ENCODE peak calls at places on chromosomes 13 and 19, in seven cellular contexts. One of them, this sample, is unnamed.

GRCh38 chr13:96090240-96091101 is 564 bp downstream of the HS6ST3 start:
- DNase-seq in breast epithelium: no peak
- DNase-seq in endothelial cell of umbilical vein: peak; percentile 6
- DNase-seq in sigmoid colon: no peak
- DNase-seq in spleen: no peak
- DNase-seq in suprapubic skin: no peak
- DNase-seq in stomach: peak; percentile 28
- DNase-seq in this sample: no peak

GRCh38 chr19:18073197-18073596 is 13.5 kb downstream of the IL12RB1 start:
- DNase-seq in sigmoid colon: no peak
- DNase-seq in spleen: no peak
- DNase-seq in breast epithelium: no peak
- DNase-seq in stomach: no peak
- DNase-seq in suprapubic skin: no peak
- DNase-seq in endothelial cell of umbilical vein: no peak
- DNase-seq in this sample: no peak

GRCh38 chr19:7844405-7844804 is 14.4 kb downstream of the EVI5L start:
- DNase-seq in stomach: no peak
- DNase-seq in suprapubic skin: no peak
- DNase-seq in breast epithelium: no peak
- DNase-seq in endothelial cell of umbilical vein: no peak
- DNase-seq in sigmoid colon: no peak
- DNase-seq in spleen: no peak
- DNase-seq in this sample: no peak

GRCh38 chr13:45473627-45474026 is 8.9 kb downstream of the COG3 start:
- DNase-seq in stomach: no peak
- DNase-seq in spleen: no peak
- DNase-seq in breast epithelium: no peak
- DNase-seq in endothelial cell of umbilical vein: no peak
- DNase-seq in suprapubic skin: no peak
- DNase-seq in sigmoid colon: no peak
- DNase-seq in this sample: no peak

GRCh38 chr19:19111967-19112580 is 26.2 kb downstream of the TMEM161A start:
- DNase-seq in spleen: no peak
- DNase-seq in breast epithelium: no peak
- DNase-seq in stomach: no peak
- DNase-seq in suprapubic skin: no peak
- DNase-seq in sigmoid colon: no peak
- DNase-seq in endothelial cell of umbilical vein: no peak
- DNase-seq in this sample: no peak

GRCh38 chr19:927044-927706 is 1.3 kb downstream of the ARID3A start:
- DNase-seq in suprapubic skin: peak; percentile 87
- DNase-seq in sigmoid colon: peak; percentile 93
- DNase-seq in breast epithelium: no peak
- DNase-seq in stomach: peak; percentile 55
- DNase-seq in endothelial cell of umbilical vein: no peak
- DNase-seq in spleen: peak; percentile 94
- DNase-seq in this sample: peak; percentile 85

GRCh38 chr19:4295972-4296771 is 6.0 kb downstream of the TMIGD2 start:
- DNase-seq in endothelial cell of umbilical vein: peak; percentile 18
- DNase-seq in stomach: peak; percentile 38
- DNase-seq in breast epithelium: no peak
- DNase-seq in spleen: no peak
- DNase-seq in sigmoid colon: no peak
- DNase-seq in suprapubic skin: no peak
- DNase-seq in this sample: no peak

GRCh38 chr19:50415661-50416033 is 3.1 kb upstream of the SPIB start:
- DNase-seq in spleen: peak; percentile 97
- DNase-seq in suprapubic skin: no peak
- DNase-seq in sigmoid colon: no peak
- DNase-seq in endothelial cell of umbilical vein: no peak
- DNase-seq in stomach: peak; percentile 49
- DNase-seq in breast epithelium: no peak
- DNase-seq in this sample: peak; percentile 88

GRCh38 chr19:5149508-5149907 is 180.6 kb downstream of the KDM4B start:
- DNase-seq in stomach: no peak
- DNase-seq in spleen: peak; percentile 74
- DNase-seq in endothelial cell of umbilical vein: no peak
- DNase-seq in breast epithelium: no peak
- DNase-seq in suprapubic skin: peak; percentile 66
- DNase-seq in sigmoid colon: no peak
- DNase-seq in this sample: no peak

GRCh38 chr13:40776232-40776631 is 5.2 kb upstream of the MRPS31 start:
- DNase-seq in endothelial cell of umbilical vein: no peak
- DNase-seq in spleen: peak; percentile 63
- DNase-seq in sigmoid colon: no peak
- DNase-seq in suprapubic skin: no peak
- DNase-seq in breast epithelium: no peak
- DNase-seq in stomach: no peak
- DNase-seq in this sample: no peak

GRCh38 chr19:33740811-33741396 is 55.8 kb upstream of the KCTD15 start:
- DNase-seq in suprapubic skin: no peak
- DNase-seq in sigmoid colon: no peak
- DNase-seq in endothelial cell of umbilical vein: peak; percentile 29
- DNase-seq in stomach: no peak
- DNase-seq in breast epithelium: no peak
- DNase-seq in spleen: no peak
- DNase-seq in this sample: no peak

GRCh38 chr19:4720037-4720700 is 3.5 kb downstream of the DPP9 start:
- DNase-seq in endothelial cell of umbilical vein: no peak
- DNase-seq in sigmoid colon: no peak
- DNase-seq in breast epithelium: no peak
- DNase-seq in stomach: no peak
- DNase-seq in spleen: no peak
- DNase-seq in suprapubic skin: no peak
- DNase-seq in this sample: no peak

GRCh38 chr13:106083620-106084350 is 451.7 kb downstream of the EFNB2 start:
- DNase-seq in breast epithelium: no peak
- DNase-seq in stomach: peak; percentile 41
- DNase-seq in spleen: no peak
- DNase-seq in endothelial cell of umbilical vein: peak; percentile 86
- DNase-seq in sigmoid colon: no peak
- DNase-seq in suprapubic skin: no peak
- DNase-seq in this sample: peak; percentile 58

GRCh38 chr19:1085053-1085658 is 10.0 kb downstream of the POLR2E start:
- DNase-seq in stomach: no peak
- DNase-seq in sigmoid colon: no peak
- DNase-seq in suprapubic skin: no peak
- DNase-seq in breast epithelium: no peak
- DNase-seq in endothelial cell of umbilical vein: no peak
- DNase-seq in spleen: no peak
- DNase-seq in this sample: no peak

GRCh38 chr13:21054313-21054712 is 7.1 kb downstream of the LATS2 start:
- DNase-seq in suprapubic skin: no peak
- DNase-seq in endothelial cell of umbilical vein: no peak
- DNase-seq in breast epithelium: no peak
- DNase-seq in stomach: no peak
- DNase-seq in spleen: no peak
- DNase-seq in sigmoid colon: no peak
- DNase-seq in this sample: no peak

GRCh38 chr13:21055016-21055415 is 6.4 kb downstream of the LATS2 start:
- DNase-seq in spleen: no peak
- DNase-seq in suprapubic skin: no peak
- DNase-seq in stomach: no peak
- DNase-seq in sigmoid colon: no peak
- DNase-seq in breast epithelium: no peak
- DNase-seq in endothelial cell of umbilical vein: no peak
- DNase-seq in this sample: no peak

GRCh38 chr13:21055511-21056045 is 5.8 kb downstream of the LATS2 start:
- DNase-seq in sigmoid colon: no peak
- DNase-seq in stomach: no peak
- DNase-seq in spleen: no peak
- DNase-seq in suprapubic skin: no peak
- DNase-seq in endothelial cell of umbilical vein: no peak
- DNase-seq in breast epithelium: no peak
- DNase-seq in this sample: no peak

GRCh38 chr13:21051675-21052074 is 9.7 kb downstream of the LATS2 start:
- DNase-seq in sigmoid colon: no peak
- DNase-seq in spleen: no peak
- DNase-seq in stomach: no peak
- DNase-seq in suprapubic skin: no peak
- DNase-seq in breast epithelium: no peak
- DNase-seq in endothelial cell of umbilical vein: no peak
- DNase-seq in this sample: no peak

GRCh38 chr13:21053231-21053630 is 8.2 kb downstream of the LATS2 start:
- DNase-seq in suprapubic skin: no peak
- DNase-seq in sigmoid colon: no peak
- DNase-seq in breast epithelium: no peak
- DNase-seq in stomach: no peak
- DNase-seq in endothelial cell of umbilical vein: no peak
- DNase-seq in spleen: no peak
- DNase-seq in this sample: no peak
- TF ChIP-seq CTCF in suprapubic skin: no peak
- TF ChIP-seq CTCF in sigmoid colon: no peak
- TF ChIP-seq CTCF in breast epithelium: no peak
- TF ChIP-seq CTCF in stomach: no peak
- TF ChIP-seq CTCF in endothelial cell of umbilical vein: no peak
- TF ChIP-seq CTCF in spleen: no peak
- TF ChIP-seq CTCF in this sample: no peak

GRCh38 chr19:41144403-41144802 is 30.2 kb downstream of the CYP2F1 start:
- DNase-seq in spleen: peak; percentile 89
- DNase-seq in endothelial cell of umbilical vein: peak; percentile 79
- DNase-seq in stomach: peak; percentile 89
- DNase-seq in sigmoid colon: peak; percentile 88
- DNase-seq in breast epithelium: peak; percentile 58
- DNase-seq in suprapubic skin: peak; percentile 79
- DNase-seq in this sample: no peak
- TF ChIP-seq POLR2AphosphoS5 in spleen: no peak
- TF ChIP-seq POLR2AphosphoS5 in endothelial cell of umbilical vein: no peak
- TF ChIP-seq POLR2AphosphoS5 in stomach: no peak
- TF ChIP-seq POLR2AphosphoS5 in sigmoid colon: no peak
- TF ChIP-seq POLR2AphosphoS5 in breast epithelium: no peak
- TF ChIP-seq POLR2AphosphoS5 in suprapubic skin: no peak
- TF ChIP-seq POLR2AphosphoS5 in this sample: no peak

DNA sequence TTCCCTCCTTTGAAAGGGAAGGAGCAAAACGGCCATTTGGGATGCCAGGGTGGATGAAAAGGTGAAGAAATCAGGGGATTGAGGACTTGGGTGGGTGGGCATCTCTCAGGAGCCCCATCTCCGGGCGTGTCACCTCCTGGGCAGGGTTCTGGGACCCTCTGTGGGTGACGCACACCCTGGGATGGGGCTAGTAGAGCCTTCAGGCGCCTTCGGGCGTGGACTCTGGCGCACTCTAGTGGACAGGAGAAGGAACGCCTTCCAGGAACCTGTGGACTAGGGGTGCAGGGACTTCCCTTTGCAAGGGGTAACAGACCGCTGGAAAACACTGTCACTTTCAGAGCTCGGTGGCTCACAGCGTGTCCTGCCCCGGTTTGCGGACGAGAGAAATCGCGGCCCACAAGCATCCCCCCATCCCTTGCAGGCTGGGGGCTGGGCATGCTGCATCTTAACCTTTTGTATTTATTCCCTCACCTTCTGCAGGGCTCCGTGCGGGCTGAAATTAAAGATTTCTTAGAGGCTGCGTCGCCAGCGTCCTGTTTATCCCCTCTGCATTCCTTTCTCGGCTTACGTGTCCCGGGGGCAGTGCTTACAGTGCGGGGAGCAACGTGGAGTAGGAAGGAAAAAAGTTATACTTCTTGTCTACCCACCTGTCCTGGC is 15.2 kb upstream of the S1PR4 start:
- DNase-seq in sigmoid colon: peak; percentile 82
- DNase-seq in breast epithelium: no peak
- DNase-seq in endothelial cell of umbilical vein: peak; percentile 54
- DNase-seq in suprapubic skin: peak; percentile 68
- DNase-seq in stomach: peak; percentile 67
- DNase-seq in spleen: peak; percentile 94
- DNase-seq in this sample: peak; percentile 82
- H3K4me3 ChIP-seq in sigmoid colon: no peak overlapping the region
- H3K4me3 ChIP-seq in breast epithelium: no peak overlapping the region
- H3K4me3 ChIP-seq in endothelial cell of umbilical vein: no peak overlapping the region
- H3K4me3 ChIP-seq in suprapubic skin: no peak overlapping the region
- H3K4me3 ChIP-seq in stomach: no peak overlapping the region
- H3K4me3 ChIP-seq in spleen: no peak overlapping the region
- H3K4me3 ChIP-seq in this sample: no peak overlapping the region

DNA sequence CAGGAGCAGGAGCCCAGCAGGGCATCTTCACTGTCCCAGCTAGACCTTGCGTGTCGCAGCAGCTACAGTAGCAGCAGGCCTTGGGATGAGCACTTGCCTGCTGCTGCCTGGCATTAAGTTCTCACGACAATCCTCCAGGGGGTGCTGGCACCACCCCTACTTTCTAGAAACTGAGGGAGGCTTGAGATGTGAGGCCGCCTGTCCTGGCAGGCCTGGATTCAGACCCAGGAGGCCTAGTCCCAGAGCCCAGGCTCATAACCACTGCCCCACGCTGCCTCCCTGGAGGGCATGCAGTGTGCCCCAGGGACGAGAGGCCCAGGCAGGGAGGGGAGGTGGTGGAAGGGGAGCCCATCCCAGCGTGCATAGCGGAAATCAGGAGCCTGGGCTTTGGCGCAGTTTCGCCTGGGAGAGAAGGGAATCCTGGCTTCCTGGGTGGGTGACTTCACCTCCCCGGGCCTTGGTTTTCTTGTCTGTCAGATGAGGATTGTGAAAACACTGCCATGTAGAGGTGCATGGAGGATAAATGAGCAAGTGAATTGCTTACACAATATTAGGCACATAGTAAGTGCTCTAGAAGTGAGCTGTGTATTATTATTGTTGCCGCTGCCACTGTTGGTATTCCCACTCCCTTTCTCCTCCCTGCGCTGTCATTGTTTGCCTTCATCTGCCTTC is 26.1 kb downstream of the PPP5C start:
- DNase-seq in stomach: no peak
- DNase-seq in suprapubic skin: peak; percentile 24
- DNase-seq in endothelial cell of umbilical vein: peak; percentile 30
- DNase-seq in sigmoid colon: peak; percentile 64
- DNase-seq in spleen: no peak
- DNase-seq in breast epithelium: no peak
- DNase-seq in this sample: no peak
- TF ChIP-seq CTCF in stomach: no peak
- TF ChIP-seq CTCF in suprapubic skin: no peak
- TF ChIP-seq CTCF in endothelial cell of umbilical vein: peak; percentile 43
- TF ChIP-seq CTCF in sigmoid colon: no peak
- TF ChIP-seq CTCF in spleen: no peak
- TF ChIP-seq CTCF in breast epithelium: no peak
- TF ChIP-seq CTCF in this sample: no peak

GRCh38 chr19:36032251-36033104 is at the start of gene CLIP3:
- DNase-seq in breast epithelium: no peak
- DNase-seq in suprapubic skin: peak; percentile 78
- DNase-seq in spleen: no peak
- DNase-seq in sigmoid colon: peak; percentile 92
- DNase-seq in stomach: no peak
- DNase-seq in endothelial cell of umbilical vein: peak; percentile 64
- DNase-seq in this sample: no peak
- TF ChIP-seq POLR2AphosphoS5 in breast epithelium: no peak
- TF ChIP-seq POLR2AphosphoS5 in suprapubic skin: no peak
- TF ChIP-seq POLR2AphosphoS5 in spleen: peak; percentile 59
- TF ChIP-seq POLR2AphosphoS5 in sigmoid colon: peak; percentile 67
- TF ChIP-seq POLR2AphosphoS5 in stomach: no peak
- TF ChIP-seq POLR2AphosphoS5 in endothelial cell of umbilical vein: peak; percentile 19
- TF ChIP-seq POLR2AphosphoS5 in this sample: no peak

GRCh38 chr13:113483504-113484287 is 6.8 kb downstream of the DCUN1D2 start:
- DNase-seq in sigmoid colon: no peak
- DNase-seq in stomach: no peak
- DNase-seq in endothelial cell of umbilical vein: no peak
- DNase-seq in breast epithelium: no peak
- DNase-seq in suprapubic skin: no peak
- DNase-seq in spleen: no peak
- DNase-seq in this sample: no peak
- H3K4me3 ChIP-seq in sigmoid colon: peak overlapping the region; percentile 11
- H3K4me3 ChIP-seq in stomach: no peak overlapping the region
- H3K4me3 ChIP-seq in endothelial cell of umbilical vein: no peak overlapping the region
- H3K4me3 ChIP-seq in breast epithelium: no peak overlapping the region
- H3K4me3 ChIP-seq in suprapubic skin: no peak overlapping the region
- H3K4me3 ChIP-seq in spleen: no peak overlapping the region
- H3K4me3 ChIP-seq in this sample: no peak overlapping the region